ENCODE peak calls at places on chromosomes 12 and 14, in six cellular contexts. One of them, this sample, is unnamed.

GRCh38 chr14:32417956-32418552 is 89.0 kb downstream of the AKAP6 start:
- DNase-seq in A549: no peak
- DNase-seq in endothelial cell of umbilical vein: peak
- DNase-seq in HepG2: no peak
- DNase-seq in GM12878: no peak
- DNase-seq in K562: no peak
- DNase-seq in this sample: no peak

GRCh38 chr12:67222302-67222701 is 46.9 kb upstream of the CAND1 start:
- DNase-seq in A549: no peak
- DNase-seq in endothelial cell of umbilical vein: no peak
- DNase-seq in HepG2: no peak
- DNase-seq in GM12878: no peak
- DNase-seq in K562: no peak
- DNase-seq in this sample: peak

GRCh38 chr14:69358233-69358963 is 39.7 kb downstream of the ERH start:
- DNase-seq in A549: no peak
- DNase-seq in endothelial cell of umbilical vein: no peak
- DNase-seq in HepG2: no peak
- DNase-seq in GM12878: no peak
- DNase-seq in K562: no peak
- DNase-seq in this sample: no peak

GRCh38 chr14:102951034-102951433 is 28.6 kb downstream of the AMN start:
- DNase-seq in A549: no peak
- DNase-seq in endothelial cell of umbilical vein: no peak
- DNase-seq in HepG2: no peak
- DNase-seq in GM12878: no peak
- DNase-seq in K562: no peak
- DNase-seq in this sample: no peak

GRCh38 chr12:123900898-123901376 is 71.7 kb downstream of the CCDC92 start:
- DNase-seq in A549: no peak
- DNase-seq in endothelial cell of umbilical vein: no peak
- DNase-seq in HepG2: no peak
- DNase-seq in GM12878: no peak
- DNase-seq in K562: no peak
- DNase-seq in this sample: no peak

GRCh38 chr12:46944771-46945170 is 119.0 kb upstream of the SLC38A4 start:
- DNase-seq in A549: no peak
- DNase-seq in endothelial cell of umbilical vein: no peak
- DNase-seq in HepG2: no peak
- DNase-seq in GM12878: no peak
- DNase-seq in K562: no peak
- DNase-seq in this sample: no peak

GRCh38 chr14:102362545-102363181 is at the start of the genes CINP and TECPR2:
- DNase-seq in A549: peak
- DNase-seq in endothelial cell of umbilical vein: peak
- DNase-seq in HepG2: peak
- DNase-seq in GM12878: peak
- DNase-seq in K562: peak
- DNase-seq in this sample: peak

GRCh38 chr14:104443391-104444158 is 136.0 kb upstream of the C14orf180 start:
- DNase-seq in A549: no peak
- DNase-seq in endothelial cell of umbilical vein: no peak
- DNase-seq in HepG2: no peak
- DNase-seq in GM12878: no peak
- DNase-seq in K562: no peak
- DNase-seq in this sample: no peak

GRCh38 chr14:74511966-74512365 is 18.4 kb downstream of the ISCA2 start:
- DNase-seq in A549: no peak
- DNase-seq in endothelial cell of umbilical vein: no peak
- DNase-seq in HepG2: no peak
- DNase-seq in GM12878: no peak
- DNase-seq in K562: no peak
- DNase-seq in this sample: peak

GRCh38 chr14:99034711-99035171 is 237.3 kb downstream of the BCL11B start:
- DNase-seq in A549: no peak
- DNase-seq in endothelial cell of umbilical vein: no peak
- DNase-seq in HepG2: no peak
- DNase-seq in GM12878: no peak
- DNase-seq in K562: no peak
- DNase-seq in this sample: peak

GRCh38 chr12:55682087-55682796 is 25.5 kb downstream of the ITGA7 start:
- DNase-seq in A549: peak
- DNase-seq in endothelial cell of umbilical vein: no peak
- DNase-seq in HepG2: peak
- DNase-seq in GM12878: no peak
- DNase-seq in K562: no peak
- DNase-seq in this sample: no peak

GRCh38 chr12:132344601-132345000 is 15.2 kb upstream of the GALNT9 start:
- DNase-seq in A549: no peak
- DNase-seq in endothelial cell of umbilical vein: no peak
- DNase-seq in HepG2: no peak
- DNase-seq in GM12878: no peak
- DNase-seq in K562: no peak
- DNase-seq in this sample: no peak

GRCh38 chr12:10618338-10618987 is 5.1 kb upstream of the MAGOHB start:
- DNase-seq in A549: no peak
- DNase-seq in endothelial cell of umbilical vein: peak
- DNase-seq in HepG2: no peak
- DNase-seq in GM12878: no peak
- DNase-seq in K562: peak
- DNase-seq in this sample: no peak

GRCh38 chr12:14774944-14775651 is 28.2 kb downstream of the WBP11 start:
- DNase-seq in A549: peak
- DNase-seq in endothelial cell of umbilical vein: peak
- DNase-seq in HepG2: no peak
- DNase-seq in GM12878: no peak
- DNase-seq in K562: no peak
- DNase-seq in this sample: peak

GRCh38 chr12:79765157-79765556 is 74.4 kb upstream of the PAWR start:
- DNase-seq in A549: no peak
- DNase-seq in endothelial cell of umbilical vein: peak
- DNase-seq in HepG2: no peak
- DNase-seq in GM12878: no peak
- DNase-seq in K562: no peak
- DNase-seq in this sample: no peak

GRCh38 chr12:79763748-79764452 is 73.1 kb upstream of the PAWR start:
- DNase-seq in A549: no peak
- DNase-seq in endothelial cell of umbilical vein: no peak
- DNase-seq in HepG2: no peak
- DNase-seq in GM12878: no peak
- DNase-seq in K562: peak
- DNase-seq in this sample: no peak

GRCh38 chr12:79769189-79769859 is 78.6 kb upstream of the PAWR start:
- DNase-seq in A549: no peak
- DNase-seq in endothelial cell of umbilical vein: no peak
- DNase-seq in HepG2: no peak
- DNase-seq in GM12878: no peak
- DNase-seq in K562: no peak
- DNase-seq in this sample: no peak

GRCh38 chr12:79764641-79765040 is 73.9 kb upstream of the PAWR start:
- DNase-seq in A549: no peak
- DNase-seq in endothelial cell of umbilical vein: peak
- DNase-seq in HepG2: no peak
- DNase-seq in GM12878: no peak
- DNase-seq in K562: no peak
- DNase-seq in this sample: no peak

DNA sequence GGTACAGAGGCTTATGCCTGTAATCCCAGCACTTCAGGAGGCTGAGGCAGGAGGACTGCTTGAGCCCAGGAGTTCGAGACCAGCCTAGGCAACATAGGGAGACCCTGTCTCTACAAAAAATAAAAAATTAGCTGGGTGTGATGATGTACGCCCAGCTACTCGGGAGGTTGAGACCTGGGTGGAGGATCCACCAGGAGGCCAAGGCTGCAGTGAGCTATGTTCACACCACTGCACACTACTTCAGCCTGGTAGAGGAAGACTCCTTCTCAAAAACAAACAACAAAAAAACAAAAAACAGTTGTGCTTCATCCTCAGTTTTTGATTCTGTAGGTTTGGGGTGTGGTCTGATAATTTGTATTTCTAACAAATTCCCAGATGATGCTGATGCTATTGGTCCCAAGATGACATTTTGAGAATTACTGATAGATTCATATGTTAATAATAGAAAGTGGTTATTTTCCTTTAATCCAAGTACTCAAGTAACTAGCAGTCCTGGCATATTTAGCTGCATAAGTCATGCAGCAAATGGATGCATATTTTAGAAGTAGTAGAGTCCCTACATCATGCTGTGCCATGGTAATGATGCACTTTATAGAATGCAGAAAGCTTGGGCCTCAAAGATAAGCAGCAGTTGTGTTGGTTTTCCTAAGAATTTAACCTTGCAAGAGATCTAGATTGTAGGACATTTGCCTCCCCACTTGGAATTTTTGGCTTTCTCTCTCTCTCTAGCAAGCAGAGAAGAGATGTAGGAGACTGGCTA is 76.1 kb upstream of the PAWR start:
- DNase-seq in A549: no peak
- DNase-seq in endothelial cell of umbilical vein: peak
- DNase-seq in HepG2: no peak
- DNase-seq in GM12878: no peak
- DNase-seq in K562: no peak
- DNase-seq in this sample: no peak
- TF ChIP-seq MYC in A549: no peak
- TF ChIP-seq MYC in endothelial cell of umbilical vein: no peak
- TF ChIP-seq MYC in HepG2: no peak
- TF ChIP-seq MYC in GM12878: no peak
- TF ChIP-seq MYC in K562: no peak
- TF ChIP-seq MYC in this sample: no peak

GRCh38 chr12:48815281-48816110 is 2.8 kb upstream of the CACNB3 start:
- DNase-seq in A549: peak
- DNase-seq in endothelial cell of umbilical vein: peak
- DNase-seq in HepG2: peak
- DNase-seq in GM12878: no peak
- DNase-seq in K562: peak
- DNase-seq in this sample: peak
- TF ChIP-seq POLR2A in A549: peak
- TF ChIP-seq POLR2A in endothelial cell of umbilical vein: peak
- TF ChIP-seq POLR2A in HepG2: no peak
- TF ChIP-seq POLR2A in GM12878: no peak
- TF ChIP-seq POLR2A in K562: peak
- TF ChIP-seq POLR2A in this sample: peak

GRCh38 chr14:70889555-70889954 is 17.7 kb upstream of the PCNX1 start:
- DNase-seq in A549: no peak
- DNase-seq in endothelial cell of umbilical vein: no peak
- DNase-seq in HepG2: no peak
- DNase-seq in GM12878: no peak
- DNase-seq in K562: no peak
- DNase-seq in this sample: no peak

GRCh38 chr14:70888681-70889175 is 18.5 kb upstream of the PCNX1 start:
- DNase-seq in A549: no peak
- DNase-seq in endothelial cell of umbilical vein: no peak
- DNase-seq in HepG2: no peak
- DNase-seq in GM12878: no peak
- DNase-seq in K562: no peak
- DNase-seq in this sample: peak

GRCh38 chr14:70887207-70888150 is 19.8 kb upstream of the PCNX1 start:
- DNase-seq in A549: no peak
- DNase-seq in endothelial cell of umbilical vein: no peak
- DNase-seq in HepG2: no peak
- DNase-seq in GM12878: peak
- DNase-seq in K562: no peak
- DNase-seq in this sample: peak

GRCh38 chr14:70886421-70887206 is 20.6 kb upstream of the PCNX1 start:
- DNase-seq in A549: no peak
- DNase-seq in endothelial cell of umbilical vein: no peak
- DNase-seq in HepG2: no peak
- DNase-seq in GM12878: peak
- DNase-seq in K562: peak
- DNase-seq in this sample: peak

DNA sequence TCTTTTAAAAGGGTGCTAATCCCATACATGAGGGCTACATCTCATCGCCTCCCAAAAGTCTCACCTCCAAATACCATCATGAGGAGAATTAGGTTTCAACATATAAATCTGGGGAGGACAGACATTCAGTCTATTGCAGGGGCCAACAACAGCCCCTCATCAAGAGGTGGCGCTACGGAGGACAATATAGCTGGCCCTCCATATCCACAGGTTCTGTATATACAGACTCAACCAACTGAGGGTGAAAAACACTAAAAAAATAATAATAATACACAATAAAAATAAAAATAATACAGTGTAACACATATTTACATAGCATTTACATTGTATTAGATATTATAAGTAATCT is 19.1 kb upstream of the PCNX1 start:
- DNase-seq in A549: no peak
- DNase-seq in endothelial cell of umbilical vein: no peak
- DNase-seq in HepG2: no peak
- DNase-seq in GM12878: no peak
- DNase-seq in K562: no peak
- DNase-seq in this sample: peak
- TF ChIP-seq MYC in A549: no peak
- TF ChIP-seq MYC in endothelial cell of umbilical vein: no peak
- TF ChIP-seq MYC in HepG2: no peak
- TF ChIP-seq MYC in GM12878: no peak
- TF ChIP-seq MYC in K562: no peak
- TF ChIP-seq MYC in this sample: no peak

GRCh38 chr12:104701301-104701700 is 244.6 kb downstream of the CHST11 start:
- DNase-seq in A549: no peak
- DNase-seq in endothelial cell of umbilical vein: no peak
- DNase-seq in HepG2: no peak
- DNase-seq in GM12878: no peak
- DNase-seq in K562: no peak
- DNase-seq in this sample: no peak
- TF ChIP-seq POLR2A in A549: no peak
- TF ChIP-seq POLR2A in endothelial cell of umbilical vein: no peak
- TF ChIP-seq POLR2A in HepG2: no peak
- TF ChIP-seq POLR2A in GM12878: no peak
- TF ChIP-seq POLR2A in K562: no peak
- TF ChIP-seq POLR2A in this sample: no peak

DNA sequence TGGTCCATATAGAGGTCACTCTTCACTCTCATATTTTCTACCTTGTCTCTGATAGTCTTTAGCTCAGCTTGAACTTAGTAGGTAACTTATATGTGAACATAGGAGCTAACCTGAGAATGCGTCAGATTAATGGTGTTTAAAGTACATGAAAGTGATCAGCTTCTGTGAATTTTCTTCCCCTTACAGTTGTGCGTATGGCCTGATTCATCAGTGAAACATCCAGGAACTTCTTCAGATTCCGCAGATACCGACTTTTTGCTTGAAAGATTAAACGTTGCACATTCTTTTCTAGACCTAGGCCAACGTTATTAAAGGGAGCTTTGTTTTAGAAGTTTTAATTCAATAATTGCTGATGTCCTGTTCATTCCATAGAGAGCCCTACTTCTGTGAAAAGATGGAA is 1945.1 kb upstream of the SEL1L start:
- DNase-seq in A549: no peak
- DNase-seq in endothelial cell of umbilical vein: no peak
- DNase-seq in HepG2: no peak
- DNase-seq in GM12878: no peak
- DNase-seq in K562: no peak
- DNase-seq in this sample: no peak
- TF ChIP-seq MYC in A549: no peak
- TF ChIP-seq MYC in endothelial cell of umbilical vein: no peak
- TF ChIP-seq MYC in HepG2: no peak
- TF ChIP-seq MYC in GM12878: no peak
- TF ChIP-seq MYC in K562: no peak
- TF ChIP-seq MYC in this sample: no peak

GRCh38 chr12:54280401-54281260 is at the start of gene HNRNPA1:
- DNase-seq in A549: peak
- DNase-seq in endothelial cell of umbilical vein: peak
- DNase-seq in HepG2: peak
- DNase-seq in GM12878: peak
- DNase-seq in K562: peak
- DNase-seq in this sample: peak
- TF ChIP-seq POLR2A in A549: peak
- TF ChIP-seq POLR2A in endothelial cell of umbilical vein: peak
- TF ChIP-seq POLR2A in HepG2: peak
- TF ChIP-seq POLR2A in GM12878: peak
- TF ChIP-seq POLR2A in K562: peak
- TF ChIP-seq POLR2A in this sample: peak